ENCODE peak calls at places on chromosomes 1 and 21, in six cellular contexts. K is PC-3; I is lung; N is brain pericyte; H is A673; Z is activated T-cell treated with anti-CD3 and anti-CD28 coated beads, Interleukin-2, amount 50 U/mL, for 24 hours. L is an unnamed sample.

GRCh38 chr1:23481026-23481597 is 2.9 kb downstream of the ASAP3 start:
- DNase-seq in N (no peak), H (no peak), I (no peak), Z (no peak), K (no peak), L (peak; percentile 58)

GRCh38 chr21:39489380-39489924 is 37.7 kb downstream of the SH3BGR start:
- DNase-seq in H (no peak), N (no peak), I (no peak), K (no peak), Z (no peak), L (no peak)

GRCh38 chr1:21290546-21290944 is 282 bp upstream of the ECE1 start:
- DNase-seq in Z (no peak), N (no peak), I (no peak), H (no peak), K (no peak), L (no peak)

GRCh38 chr1:53011175-53011574 is 50.8 kb upstream of the PODN start:
- DNase-seq in I (no peak), K (no peak), H (no peak), Z (no peak), N (no peak), L (no peak)

GRCh38 chr1:151681921-151682320 is 34.7 kb downstream of the CELF3 start:
- DNase-seq in I (no peak), H (no peak), N (no peak), Z (no peak), K (peak; percentile 43), L (no peak)

GRCh38 chr1:36083635-36084501 is at the start of gene TEKT2:
- DNase-seq in N (no peak), K (no peak), H (peak; percentile 84), Z (no peak), I (peak; percentile 42), L (no peak)

GRCh38 chr1:221841983-221842335 is 100.1 kb upstream of the DUSP10 start:
- DNase-seq in K (no peak), N (no peak), Z (no peak), I (no peak), H (no peak), L (no peak)

GRCh38 chr1:47948126-47948525 is 49.1 kb downstream of the TRABD2B start:
- DNase-seq in K (no peak), H (peak; percentile 12), N (no peak), Z (no peak), I (no peak), L (no peak)

GRCh38 chr21:29406385-29406784 is 107.7 kb downstream of the BACH1 start:
- DNase-seq in Z (no peak), H (no peak), N (no peak), I (no peak), K (no peak), L (no peak)

GRCh38 chr1:116001739-116002487 is 25.6 kb downstream of the SLC22A15 start:
- DNase-seq in H (no peak), Z (no peak), K (peak; percentile 25), I (no peak), N (no peak), L (no peak)

GRCh38 chr1:244782056-244782455 is 53.4 kb upstream of the COX20 start:
- DNase-seq in K (no peak), N (no peak), Z (no peak), H (no peak), I (no peak), L (no peak)

GRCh38 chr1:85617582-85618237 is 37.1 kb downstream of the CCN1 start:
- DNase-seq in H (no peak), N (no peak), Z (no peak), K (no peak), I (no peak), L (no peak)

L was measured in SK-N-MC.